ENCODE peak calls at places on chromosomes 13 and 19, in four cellular contexts. W is activated T-helper 1 cell treated with anti-CD3 and anti-CD28 coated beads, Interleukin-2, amount 50 U/mL, for 16 hours; D is nucleus accumbens; K is frontal cortex. U is an unnamed sample.

GRCh38 chr19:35622750-35623149 is 6.1 kb upstream of the RBM42 start:
- DNase-seq in K (no peak), D (no peak), W (no peak), U (no peak)

GRCh38 chr13:41137241-41137640 is 4.6 kb upstream of the KBTBD6 start:
- DNase-seq in K (no peak), D (no peak), W (no peak), U (peak)

GRCh38 chr13:71603255-71603654 is 263.7 kb downstream of the DACH1 start:
- DNase-seq in D (no peak), W (no peak), K (no peak), U (no peak)

GRCh38 chr19:2478756-2479555 is 3.0 kb downstream of the GADD45B start:
- DNase-seq in W (peak), D (no peak), K (peak), U (peak)

GRCh38 chr13:113119166-113119821 is 3.3 kb upstream of the F10 start:
- DNase-seq in W (no peak), K (no peak), D (no peak), U (no peak)

GRCh38 chr19:33450689-33451088 is 70.9 kb downstream of the PEPD start:
- DNase-seq in K (no peak), D (no peak), W (no peak), U (no peak)

GRCh38 chr13:48001127-48001881 is at the start of gene SUCLA2:
- DNase-seq in K (peak), D (peak), W (peak), U (peak)

GRCh38 chr13:97512732-97513131 is 78.8 kb downstream of the RAP2A start:
- DNase-seq in K (no peak), D (no peak), W (no peak), U (no peak)

GRCh38 chr19:44755219-44755618 is 6.7 kb downstream of the BCL3 start:
- DNase-seq in K (no peak), W (no peak), D (no peak), U (no peak)

GRCh38 chr19:12721656-12722565 is 1.8 kb downstream of the TNPO2 start:
- DNase-seq in K (peak), W (no peak), D (peak), U (peak)

GRCh38 chr13:27367570-27367969 is 56.8 kb upstream of the GTF3A start:
- DNase-seq in W (no peak), K (no peak), D (no peak), U (no peak)

GRCh38 chr13:29743229-29743786 is 107.1 kb downstream of the UBL3 start:
- DNase-seq in W (no peak), D (no peak), K (no peak), U (no peak)

GRCh38 chr13:95100525-95101121 is 200.6 kb downstream of the ABCC4 start:
- DNase-seq in D (no peak), K (no peak), W (no peak), U (no peak)

GRCh38 chr19:11662278-11662677 is 65.0 kb downstream of the ZNF627 start:
- DNase-seq in W (no peak), K (no peak), D (no peak), U (no peak)

GRCh38 chr13:95779522-95779921 is 102.6 kb downstream of the DNAJC3 start:
- DNase-seq in K (no peak), W (no peak), D (no peak), U (no peak)